ENCODE peak calls at places on chromosomes 3 and 15, in six cellular contexts. One of them, this sample, is unnamed.

GRCh38 chr15:89543389-89543788 is 31.9 kb upstream of the TICRR start:
- DNase-seq in hepatocyte: no peak
- DNase-seq in pancreas: no peak
- DNase-seq in stomach: no peak
- DNase-seq in H1: no peak
- DNase-seq in heart left ventricle: no peak
- DNase-seq in this sample: no peak

GRCh38 chr15:101615986-101616848 is 36.0 kb downstream of the TM2D3 start:
- DNase-seq in heart left ventricle: peak; percentile 61
- DNase-seq in stomach: peak; percentile 56
- DNase-seq in hepatocyte: peak; percentile 83
- DNase-seq in pancreas: peak; percentile 74
- DNase-seq in H1: peak; percentile 82
- DNase-seq in this sample: no peak

GRCh38 chr3:12446298-12446697 is 38.0 kb upstream of the TSEN2 start:
- DNase-seq in H1: no peak
- DNase-seq in stomach: no peak
- DNase-seq in hepatocyte: no peak
- DNase-seq in heart left ventricle: no peak
- DNase-seq in pancreas: no peak
- DNase-seq in this sample: no peak

GRCh38 chr3:8443829-8444791 is 57.5 kb upstream of the LMCD1 start:
- DNase-seq in heart left ventricle: peak; percentile 84
- DNase-seq in pancreas: peak; percentile 96
- DNase-seq in stomach: peak; percentile 94
- DNase-seq in hepatocyte: peak; percentile 97
- DNase-seq in H1: peak; percentile 55
- DNase-seq in this sample: peak; percentile 92

GRCh38 chr15:42107483-42107882 is 13.1 kb upstream of the PLA2G4D start:
- DNase-seq in hepatocyte: no peak
- DNase-seq in heart left ventricle: no peak
- DNase-seq in pancreas: no peak
- DNase-seq in stomach: peak; percentile 78
- DNase-seq in H1: no peak
- DNase-seq in this sample: no peak

GRCh38 chr15:36356978-36357582 is 222.3 kb upstream of the CDIN1 start:
- DNase-seq in pancreas: no peak
- DNase-seq in hepatocyte: peak; percentile 33
- DNase-seq in H1: no peak
- DNase-seq in stomach: no peak
- DNase-seq in heart left ventricle: no peak
- DNase-seq in this sample: no peak

GRCh38 chr15:43774062-43774461 is 2.7 kb downstream of the ELL3 start:
- DNase-seq in heart left ventricle: no peak
- DNase-seq in H1: no peak
- DNase-seq in pancreas: no peak
- DNase-seq in stomach: no peak
- DNase-seq in hepatocyte: no peak
- DNase-seq in this sample: no peak

GRCh38 chr15:34987623-34987981 is 485 bp downstream of the ZNF770 start:
- DNase-seq in hepatocyte: no peak
- DNase-seq in H1: no peak
- DNase-seq in heart left ventricle: peak; percentile 18
- DNase-seq in stomach: no peak
- DNase-seq in pancreas: no peak
- DNase-seq in this sample: no peak

GRCh38 chr3:74267126-74267525 is 347.3 kb downstream of the CNTN3 start:
- DNase-seq in stomach: no peak
- DNase-seq in pancreas: no peak
- DNase-seq in heart left ventricle: no peak
- DNase-seq in hepatocyte: no peak
- DNase-seq in H1: no peak
- DNase-seq in this sample: no peak

GRCh38 chr15:31409196-31409595 is 82.6 kb downstream of the KLF13 start:
- DNase-seq in hepatocyte: no peak
- DNase-seq in stomach: no peak
- DNase-seq in H1: no peak
- DNase-seq in heart left ventricle: no peak
- DNase-seq in pancreas: no peak
- DNase-seq in this sample: no peak

GRCh38 chr3:110744723-110745122 is 326.9 kb upstream of the NECTIN3 start:
- DNase-seq in hepatocyte: no peak
- DNase-seq in H1: no peak
- DNase-seq in pancreas: no peak
- DNase-seq in heart left ventricle: no peak
- DNase-seq in stomach: no peak
- DNase-seq in this sample: no peak

GRCh38 chr3:28935141-28935540 is 345.7 kb upstream of the RBMS3 start:
- DNase-seq in hepatocyte: no peak
- DNase-seq in H1: no peak
- DNase-seq in pancreas: no peak
- DNase-seq in heart left ventricle: no peak
- DNase-seq in stomach: no peak
- DNase-seq in this sample: no peak

GRCh38 chr3:52443791-52444687 is 864 bp downstream of the SEMA3G start:
- DNase-seq in pancreas: no peak
- DNase-seq in H1: no peak
- DNase-seq in stomach: no peak
- DNase-seq in hepatocyte: no peak
- DNase-seq in heart left ventricle: peak; percentile 19
- DNase-seq in this sample: no peak

GRCh38 chr3:52446631-52447511 is 2.0 kb upstream of the SEMA3G start:
- DNase-seq in hepatocyte: peak; percentile 76
- DNase-seq in H1: peak; percentile 95
- DNase-seq in pancreas: peak; percentile 75
- DNase-seq in stomach: peak; percentile 70
- DNase-seq in heart left ventricle: peak; percentile 69
- DNase-seq in this sample: peak; percentile 67

GRCh38 chr3:52443268-52443610 is 1.7 kb downstream of the SEMA3G start:
- DNase-seq in heart left ventricle: no peak
- DNase-seq in stomach: no peak
- DNase-seq in hepatocyte: no peak
- DNase-seq in H1: no peak
- DNase-seq in pancreas: no peak
- DNase-seq in this sample: no peak

GRCh38 chr3:52446042-52446441 is 1.1 kb upstream of the SEMA3G start:
- DNase-seq in heart left ventricle: no peak
- DNase-seq in stomach: no peak
- DNase-seq in H1: no peak
- DNase-seq in hepatocyte: no peak
- DNase-seq in pancreas: no peak
- DNase-seq in this sample: no peak

GRCh38 chr3:52444860-52445793 is at the start of gene SEMA3G:
- DNase-seq in stomach: peak; percentile 92
- DNase-seq in H1: peak; percentile 87
- DNase-seq in hepatocyte: peak; percentile 86
- DNase-seq in heart left ventricle: peak; percentile 79
- DNase-seq in pancreas: peak; percentile 96
- DNase-seq in this sample: peak; percentile 91
- H3K4me3 ChIP-seq in stomach: peak within 1 kb of the TSS; percentile 33
- H3K4me3 ChIP-seq in H1: no peak within 1 kb of the TSS
- H3K4me3 ChIP-seq in hepatocyte: no peak within 1 kb of the TSS
- H3K4me3 ChIP-seq in heart left ventricle: peak within 1 kb of the TSS; percentile 54
- H3K4me3 ChIP-seq in pancreas: no peak within 1 kb of the TSS
- H3K4me3 ChIP-seq in this sample: peak within 1 kb of the TSS; percentile 48

GRCh38 chr15:75028991-75029377 is 5.6 kb downstream of the PPCDC start:
- DNase-seq in heart left ventricle: no peak
- DNase-seq in hepatocyte: no peak
- DNase-seq in stomach: no peak
- DNase-seq in pancreas: no peak
- DNase-seq in H1: no peak
- DNase-seq in this sample: no peak
- H3K27ac ChIP-seq in heart left ventricle: peak overlapping the region; percentile 81
- H3K27ac ChIP-seq in hepatocyte: no peak overlapping the region
- H3K27ac ChIP-seq in stomach: peak overlapping the region; percentile 74
- H3K27ac ChIP-seq in pancreas: no peak overlapping the region
- H3K27ac ChIP-seq in H1: no peak overlapping the region
- H3K27ac ChIP-seq in this sample: no peak overlapping the region

DNA sequence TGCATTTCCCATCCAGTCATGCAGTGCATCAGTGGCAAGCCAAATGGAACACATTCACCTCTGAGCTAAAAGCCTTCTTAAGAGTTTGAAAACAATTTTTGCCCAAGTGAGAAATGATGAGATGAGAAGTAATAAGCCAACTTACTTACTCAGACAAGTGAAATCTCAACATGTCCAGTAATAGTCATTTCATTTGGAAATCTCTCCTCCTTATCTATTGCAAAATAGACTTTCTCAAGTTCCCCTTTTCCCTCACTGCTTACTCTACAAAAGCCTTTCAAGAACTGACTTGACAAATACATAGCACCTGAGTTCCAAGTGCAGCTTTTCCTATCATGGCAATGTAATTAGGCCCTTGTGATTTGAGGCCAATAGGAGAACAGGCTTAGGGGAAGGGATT is 282.3 kb downstream of the SLC9A9 start:
- DNase-seq in hepatocyte: peak; percentile 35
- DNase-seq in heart left ventricle: no peak
- DNase-seq in H1: no peak
- DNase-seq in stomach: no peak
- DNase-seq in pancreas: no peak
- DNase-seq in this sample: no peak
- H3K4me3 ChIP-seq in hepatocyte: no peak overlapping the region
- H3K4me3 ChIP-seq in heart left ventricle: no peak overlapping the region
- H3K4me3 ChIP-seq in H1: no peak overlapping the region
- H3K4me3 ChIP-seq in stomach: no peak overlapping the region
- H3K4me3 ChIP-seq in pancreas: no peak overlapping the region
- H3K4me3 ChIP-seq in this sample: no peak overlapping the region

GRCh38 chr15:40045572-40046217 is 6.7 kb upstream of the SRP14 start:
- DNase-seq in heart left ventricle: peak; percentile 12
- DNase-seq in stomach: no peak
- DNase-seq in hepatocyte: no peak
- DNase-seq in H1: peak; percentile 42
- DNase-seq in pancreas: no peak
- DNase-seq in this sample: no peak
- H3K27ac ChIP-seq in heart left ventricle: peak overlapping the region; percentile 60
- H3K27ac ChIP-seq in stomach: peak overlapping the region; percentile 76
- H3K27ac ChIP-seq in hepatocyte: peak overlapping the region; percentile 4
- H3K27ac ChIP-seq in H1: no peak overlapping the region
- H3K27ac ChIP-seq in pancreas: no peak overlapping the region
- H3K27ac ChIP-seq in this sample: peak overlapping the region; percentile 15

This sample was measured in lower lobe of right lung.